ENCODE peak calls at places on chromosomes 13 and 19, in nine cellular contexts. One of them, this sample, is unnamed.

GRCh38 chr19:4556574-4557185 is 2.8 kb downstream of the SEMA6B start:
- DNase-seq in HL-60: no peak
- DNase-seq in CD8-positive, alpha-beta T cell: no peak
- DNase-seq in C1 segment of cervical spinal cord: no peak
- DNase-seq in hippocampal formation: no peak
- DNase-seq in stimulated activated CD4-positive, alpha-beta T cell treated with anti-CD3 and anti-CD28 coated beads, Interleukin-4, amount 100 ng/mL, for 4 hours: no peak
- DNase-seq in nucleus accumbens: no peak
- DNase-seq in RWPE1: peak; percentile 96
- DNase-seq in OCI-M1: peak; percentile 93
- DNase-seq in this sample: no peak

GRCh38 chr19:5035817-5036732 is 67.2 kb downstream of the KDM4B start:
- DNase-seq in HL-60: no peak
- DNase-seq in CD8-positive, alpha-beta T cell: no peak
- DNase-seq in C1 segment of cervical spinal cord: no peak
- DNase-seq in hippocampal formation: peak; percentile 64
- DNase-seq in stimulated activated CD4-positive, alpha-beta T cell treated with anti-CD3 and anti-CD28 coated beads, Interleukin-4, amount 100 ng/mL, for 4 hours: no peak
- DNase-seq in nucleus accumbens: peak; percentile 58
- DNase-seq in RWPE1: no peak
- DNase-seq in OCI-M1: no peak
- DNase-seq in this sample: no peak

GRCh38 chr19:16942583-16942982 is 53.8 kb downstream of the F2RL3 start:
- DNase-seq in HL-60: no peak
- DNase-seq in CD8-positive, alpha-beta T cell: no peak
- DNase-seq in C1 segment of cervical spinal cord: no peak
- DNase-seq in hippocampal formation: no peak
- DNase-seq in stimulated activated CD4-positive, alpha-beta T cell treated with anti-CD3 and anti-CD28 coated beads, Interleukin-4, amount 100 ng/mL, for 4 hours: no peak
- DNase-seq in nucleus accumbens: no peak
- DNase-seq in RWPE1: no peak
- DNase-seq in OCI-M1: no peak
- DNase-seq in this sample: no peak

GRCh38 chr19:29415507-29415906 is 110.3 kb upstream of the VSTM2B start:
- DNase-seq in HL-60: no peak
- DNase-seq in CD8-positive, alpha-beta T cell: no peak
- DNase-seq in C1 segment of cervical spinal cord: no peak
- DNase-seq in hippocampal formation: no peak
- DNase-seq in stimulated activated CD4-positive, alpha-beta T cell treated with anti-CD3 and anti-CD28 coated beads, Interleukin-4, amount 100 ng/mL, for 4 hours: no peak
- DNase-seq in nucleus accumbens: no peak
- DNase-seq in RWPE1: no peak
- DNase-seq in OCI-M1: no peak
- DNase-seq in this sample: peak; percentile 0

GRCh38 chr19:8988204-8988603 is 22.0 kb downstream of the MUC16 start:
- DNase-seq in HL-60: no peak
- DNase-seq in CD8-positive, alpha-beta T cell: no peak
- DNase-seq in C1 segment of cervical spinal cord: no peak
- DNase-seq in hippocampal formation: no peak
- DNase-seq in stimulated activated CD4-positive, alpha-beta T cell treated with anti-CD3 and anti-CD28 coated beads, Interleukin-4, amount 100 ng/mL, for 4 hours: no peak
- DNase-seq in nucleus accumbens: no peak
- DNase-seq in RWPE1: no peak
- DNase-seq in OCI-M1: peak; percentile 66
- DNase-seq in this sample: peak; percentile 22

GRCh38 chr13:83752141-83752540 is 130.1 kb downstream of the SLITRK1 start:
- DNase-seq in HL-60: no peak
- DNase-seq in CD8-positive, alpha-beta T cell: no peak
- DNase-seq in C1 segment of cervical spinal cord: no peak
- DNase-seq in hippocampal formation: no peak
- DNase-seq in stimulated activated CD4-positive, alpha-beta T cell treated with anti-CD3 and anti-CD28 coated beads, Interleukin-4, amount 100 ng/mL, for 4 hours: no peak
- DNase-seq in nucleus accumbens: no peak
- DNase-seq in RWPE1: peak; percentile 10
- DNase-seq in OCI-M1: no peak
- DNase-seq in this sample: no peak

GRCh38 chr13:109779074-109779473 is 7.3 kb downstream of the IRS2 start:
- DNase-seq in HL-60: no peak
- DNase-seq in CD8-positive, alpha-beta T cell: no peak
- DNase-seq in C1 segment of cervical spinal cord: no peak
- DNase-seq in hippocampal formation: no peak
- DNase-seq in stimulated activated CD4-positive, alpha-beta T cell treated with anti-CD3 and anti-CD28 coated beads, Interleukin-4, amount 100 ng/mL, for 4 hours: peak; percentile 59
- DNase-seq in nucleus accumbens: no peak
- DNase-seq in RWPE1: no peak
- DNase-seq in OCI-M1: peak; percentile 52
- DNase-seq in this sample: no peak

GRCh38 chr19:1068111-1069001 is 1.4 kb downstream of the ARHGAP45 start:
- DNase-seq in HL-60: peak; percentile 81
- DNase-seq in CD8-positive, alpha-beta T cell: peak; percentile 64
- DNase-seq in C1 segment of cervical spinal cord: no peak
- DNase-seq in hippocampal formation: peak; percentile 21
- DNase-seq in stimulated activated CD4-positive, alpha-beta T cell treated with anti-CD3 and anti-CD28 coated beads, Interleukin-4, amount 100 ng/mL, for 4 hours: peak; percentile 58
- DNase-seq in nucleus accumbens: no peak
- DNase-seq in RWPE1: no peak
- DNase-seq in OCI-M1: peak; percentile 10
- DNase-seq in this sample: peak; percentile 52

GRCh38 chr13:110183925-110184324 is 123.0 kb downstream of the COL4A1 start:
- DNase-seq in HL-60: no peak
- DNase-seq in CD8-positive, alpha-beta T cell: no peak
- DNase-seq in C1 segment of cervical spinal cord: no peak
- DNase-seq in hippocampal formation: no peak
- DNase-seq in stimulated activated CD4-positive, alpha-beta T cell treated with anti-CD3 and anti-CD28 coated beads, Interleukin-4, amount 100 ng/mL, for 4 hours: no peak
- DNase-seq in nucleus accumbens: no peak
- DNase-seq in RWPE1: no peak
- DNase-seq in OCI-M1: no peak
- DNase-seq in this sample: no peak

GRCh38 chr13:109684084-109684835 is 102.1 kb downstream of the IRS2 start:
- DNase-seq in HL-60: no peak
- DNase-seq in CD8-positive, alpha-beta T cell: no peak
- DNase-seq in C1 segment of cervical spinal cord: no peak
- DNase-seq in hippocampal formation: no peak
- DNase-seq in stimulated activated CD4-positive, alpha-beta T cell treated with anti-CD3 and anti-CD28 coated beads, Interleukin-4, amount 100 ng/mL, for 4 hours: no peak
- DNase-seq in nucleus accumbens: no peak
- DNase-seq in RWPE1: no peak
- DNase-seq in OCI-M1: no peak
- DNase-seq in this sample: no peak

GRCh38 chr13:81197966-81198365 is 857.0 kb upstream of the SPRY2 start:
- DNase-seq in HL-60: no peak
- DNase-seq in CD8-positive, alpha-beta T cell: no peak
- DNase-seq in C1 segment of cervical spinal cord: no peak
- DNase-seq in hippocampal formation: no peak
- DNase-seq in stimulated activated CD4-positive, alpha-beta T cell treated with anti-CD3 and anti-CD28 coated beads, Interleukin-4, amount 100 ng/mL, for 4 hours: no peak
- DNase-seq in nucleus accumbens: no peak
- DNase-seq in RWPE1: no peak
- DNase-seq in OCI-M1: no peak
- DNase-seq in this sample: no peak

GRCh38 chr13:71871180-71871754 is 4.3 kb upstream of the DACH1 start:
- DNase-seq in HL-60: no peak
- DNase-seq in CD8-positive, alpha-beta T cell: no peak
- DNase-seq in C1 segment of cervical spinal cord: no peak
- DNase-seq in hippocampal formation: no peak
- DNase-seq in stimulated activated CD4-positive, alpha-beta T cell treated with anti-CD3 and anti-CD28 coated beads, Interleukin-4, amount 100 ng/mL, for 4 hours: no peak
- DNase-seq in nucleus accumbens: no peak
- DNase-seq in RWPE1: no peak
- DNase-seq in OCI-M1: no peak
- DNase-seq in this sample: no peak

GRCh38 chr19:17681505-17682125 is 6.5 kb downstream of the UNC13A start:
- DNase-seq in HL-60: peak; percentile 53
- DNase-seq in CD8-positive, alpha-beta T cell: no peak
- DNase-seq in C1 segment of cervical spinal cord: no peak
- DNase-seq in hippocampal formation: no peak
- DNase-seq in stimulated activated CD4-positive, alpha-beta T cell treated with anti-CD3 and anti-CD28 coated beads, Interleukin-4, amount 100 ng/mL, for 4 hours: peak; percentile 17
- DNase-seq in nucleus accumbens: no peak
- DNase-seq in RWPE1: peak; percentile 38
- DNase-seq in OCI-M1: peak; percentile 69
- DNase-seq in this sample: peak; percentile 65

GRCh38 chr19:56900573-56901097 is 60.1 kb upstream of the PEG3 start:
- DNase-seq in HL-60: no peak
- DNase-seq in CD8-positive, alpha-beta T cell: no peak
- DNase-seq in C1 segment of cervical spinal cord: no peak
- DNase-seq in hippocampal formation: no peak
- DNase-seq in stimulated activated CD4-positive, alpha-beta T cell treated with anti-CD3 and anti-CD28 coated beads, Interleukin-4, amount 100 ng/mL, for 4 hours: no peak
- DNase-seq in nucleus accumbens: no peak
- DNase-seq in RWPE1: no peak
- DNase-seq in OCI-M1: no peak
- DNase-seq in this sample: no peak

This sample was measured in KBM-7.